ENCODE peak calls at places on chromosomes 13 and 19, in nine cellular contexts. One of them, this sample, is unnamed.

GRCh38 chr13:113547248-113547971 is 37.1 kb upstream of the TFDP1 start:
- DNase-seq in GM12892: no peak
- DNase-seq in posterior vena cava: peak
- DNase-seq in GM23248: peak
- DNase-seq in sciatic nerve: no peak
- DNase-seq in AG10803: peak
- DNase-seq in dorsolateral prefrontal cortex: peak
- DNase-seq in HTR-8/SVneo: no peak
- DNase-seq in EL: peak
- DNase-seq in this sample: peak

GRCh38 chr13:65488606-65489005 is 1741.5 kb downstream of the PCDH9 start:
- DNase-seq in GM12892: no peak
- DNase-seq in posterior vena cava: no peak
- DNase-seq in GM23248: no peak
- DNase-seq in sciatic nerve: no peak
- DNase-seq in AG10803: no peak
- DNase-seq in dorsolateral prefrontal cortex: no peak
- DNase-seq in HTR-8/SVneo: no peak
- DNase-seq in EL: no peak
- DNase-seq in this sample: no peak

GRCh38 chr19:50909240-50910070 is 1.7 kb downstream of the KLK4 start:
- DNase-seq in GM12892: peak
- DNase-seq in posterior vena cava: no peak
- DNase-seq in GM23248: peak
- DNase-seq in sciatic nerve: peak
- DNase-seq in AG10803: no peak
- DNase-seq in dorsolateral prefrontal cortex: no peak
- DNase-seq in HTR-8/SVneo: no peak
- DNase-seq in EL: peak
- DNase-seq in this sample: peak

GRCh38 chr19:16682539-16682938 is 21.6 kb downstream of the TMEM38A start:
- DNase-seq in GM12892: no peak
- DNase-seq in posterior vena cava: no peak
- DNase-seq in GM23248: no peak
- DNase-seq in sciatic nerve: no peak
- DNase-seq in AG10803: no peak
- DNase-seq in dorsolateral prefrontal cortex: no peak
- DNase-seq in HTR-8/SVneo: no peak
- DNase-seq in EL: no peak
- DNase-seq in this sample: no peak

GRCh38 chr13:73397486-73398020 is 338.7 kb downstream of the KLF5 start:
- DNase-seq in GM12892: no peak
- DNase-seq in posterior vena cava: no peak
- DNase-seq in GM23248: no peak
- DNase-seq in sciatic nerve: no peak
- DNase-seq in AG10803: no peak
- DNase-seq in dorsolateral prefrontal cortex: no peak
- DNase-seq in HTR-8/SVneo: no peak
- DNase-seq in EL: no peak
- DNase-seq in this sample: no peak

GRCh38 chr13:94658926-94659649 is 53.3 kb downstream of the SOX21 start:
- DNase-seq in GM12892: no peak
- DNase-seq in posterior vena cava: no peak
- DNase-seq in GM23248: peak
- DNase-seq in sciatic nerve: no peak
- DNase-seq in AG10803: no peak
- DNase-seq in dorsolateral prefrontal cortex: no peak
- DNase-seq in HTR-8/SVneo: no peak
- DNase-seq in EL: no peak
- DNase-seq in this sample: no peak

GRCh38 chr19:38734426-38735256 is 9.6 kb downstream of the CAPN12 start:
- DNase-seq in GM12892: no peak
- DNase-seq in posterior vena cava: peak
- DNase-seq in GM23248: peak
- DNase-seq in sciatic nerve: peak
- DNase-seq in AG10803: peak
- DNase-seq in dorsolateral prefrontal cortex: no peak
- DNase-seq in HTR-8/SVneo: no peak
- DNase-seq in EL: peak
- DNase-seq in this sample: peak

GRCh38 chr19:12521996-12522395 is 29.3 kb downstream of the ZNF564 start:
- DNase-seq in GM12892: no peak
- DNase-seq in posterior vena cava: no peak
- DNase-seq in GM23248: no peak
- DNase-seq in sciatic nerve: no peak
- DNase-seq in AG10803: no peak
- DNase-seq in dorsolateral prefrontal cortex: no peak
- DNase-seq in HTR-8/SVneo: no peak
- DNase-seq in EL: no peak
- DNase-seq in this sample: no peak

GRCh38 chr19:30890033-30890432 is 459.2 kb downstream of the TSHZ3 start:
- DNase-seq in GM12892: no peak
- DNase-seq in posterior vena cava: no peak
- DNase-seq in GM23248: no peak
- DNase-seq in sciatic nerve: no peak
- DNase-seq in AG10803: no peak
- DNase-seq in dorsolateral prefrontal cortex: no peak
- DNase-seq in HTR-8/SVneo: no peak
- DNase-seq in EL: no peak
- DNase-seq in this sample: no peak

GRCh38 chr19:3161453-3161852 is 17.1 kb upstream of the S1PR4 start:
- DNase-seq in GM12892: no peak
- DNase-seq in posterior vena cava: no peak
- DNase-seq in GM23248: peak
- DNase-seq in sciatic nerve: no peak
- DNase-seq in AG10803: no peak
- DNase-seq in dorsolateral prefrontal cortex: no peak
- DNase-seq in HTR-8/SVneo: no peak
- DNase-seq in EL: peak
- DNase-seq in this sample: no peak

GRCh38 chr19:33558846-33559245 is 37.3 kb upstream of the PEPD start:
- DNase-seq in GM12892: no peak
- DNase-seq in posterior vena cava: no peak
- DNase-seq in GM23248: peak
- DNase-seq in sciatic nerve: peak
- DNase-seq in AG10803: peak
- DNase-seq in dorsolateral prefrontal cortex: peak
- DNase-seq in HTR-8/SVneo: no peak
- DNase-seq in EL: peak
- DNase-seq in this sample: no peak